ENCODE peak calls at places on chromosome 20, in nine cellular contexts. Z is HepG2, M is stomach, V is tibial nerve, I is HCT116, U is suprapubic skin, C is testis, D is Peyer's patch, T is A549. H is an unnamed sample.

GRCh38 chr20:22699396-22699795 is 115.0 kb upstream of the FOXA2 start:
- DNase-seq in V (no peak), D (no peak), U (no peak), T (no peak), I (no peak), M (no peak), Z (no peak), C (no peak), H (no peak)

GRCh38 chr20:58695895-58696375 is 3.3 kb downstream of the NPEPL1 start:
- DNase-seq in M (no peak), D (no peak), T (no peak), I (no peak), C (no peak), U (no peak), V (peak), Z (no peak), H (no peak)

GRCh38 chr20:63627129-63627699 is 313 bp upstream of the GMEB2 start:
- DNase-seq in T (peak), I (peak), D (peak), Z (peak), M (peak), C (peak), V (peak), U (peak), H (peak)

GRCh38 chr20:63128956-63129355 is 87.0 kb downstream of the YTHDF1 start:
- DNase-seq in V (no peak), M (no peak), C (no peak), Z (no peak), U (peak), T (no peak), D (peak), I (no peak), H (no peak)

GRCh38 chr20:41180599-41181333 is 43.4 kb downstream of the PLCG1 start:
- DNase-seq in V (peak), U (no peak), I (no peak), M (peak), T (no peak), D (no peak), Z (peak), C (peak), H (no peak)

GRCh38 chr20:63036266-63036665 is 29.5 kb upstream of the BHLHE23 start:
- DNase-seq in I (no peak), V (no peak), U (no peak), D (no peak), Z (no peak), C (no peak), M (no peak), T (no peak), H (no peak)

GRCh38 chr20:16007164-16007563 is 566.1 kb downstream of the KIF16B start:
- DNase-seq in T (no peak), Z (no peak), I (no peak), M (no peak), D (no peak), V (no peak), C (no peak), U (no peak), H (no peak)

GRCh38 chr20:59807909-59808728 is 125.3 kb downstream of the SYCP2 start:
- DNase-seq in T (no peak), C (peak), V (no peak), M (peak), Z (no peak), I (no peak), D (peak), U (peak), H (no peak)

GRCh38 chr20:24828992-24829648 is 119.9 kb upstream of the CST7 start:
- DNase-seq in C (no peak), T (no peak), Z (no peak), U (no peak), M (no peak), V (no peak), I (no peak), D (no peak), H (no peak)

GRCh38 chr20:52191132-52191435 is 495 bp downstream of the ZFP64 start:
- DNase-seq in D (no peak), I (no peak), U (no peak), M (no peak), C (peak), V (no peak), T (peak), Z (no peak), H (no peak)

GRCh38 chr20:4951299-4951698 is 50.0 kb downstream of the SLC23A2 start:
- DNase-seq in Z (no peak), C (peak), M (no peak), V (no peak), I (peak), D (no peak), U (no peak), T (peak), H (peak)

GRCh38 chr20:46599227-46599987 is 49.0 kb upstream of the OCSTAMP start:
- DNase-seq in T (no peak), Z (peak), U (no peak), C (no peak), V (no peak), I (no peak), M (no peak), D (no peak), H (no peak)

GRCh38 chr20:25280051-25280573 is 32.2 kb downstream of the PYGB start:
- DNase-seq in U (peak), Z (no peak), V (peak), D (peak), I (no peak), M (peak), C (peak), T (no peak), H (peak)

GRCh38 chr20:6311841-6312655 is 189.2 kb upstream of the FERMT1 start:
- DNase-seq in Z (no peak), D (no peak), V (no peak), M (no peak), U (no peak), T (no peak), I (no peak), C (no peak), H (no peak)

GRCh38 chr20:62928246-62928939 is 2.1 kb upstream of the DIDO1 start:
- DNase-seq in U (no peak), V (no peak), M (no peak), T (no peak), C (no peak), Z (no peak), I (no peak), D (no peak), H (no peak)

GRCh38 chr20:12113468-12114371 is 196.0 kb downstream of the BTBD3 start:
- DNase-seq in C (no peak), M (peak), T (no peak), U (no peak), Z (no peak), I (no peak), D (no peak), V (no peak), H (no peak)

GRCh38 chr20:4234128-4234527 is 218.8 kb upstream of the RNF24 start:
- DNase-seq in D (no peak), M (no peak), T (no peak), C (peak), U (no peak), I (no peak), V (no peak), Z (no peak), H (peak)

GRCh38 chr20:25514195-25514594 is 71.1 kb downstream of the NINL start:
- DNase-seq in D (no peak), U (no peak), C (no peak), M (no peak), T (no peak), V (no peak), I (no peak), Z (no peak), H (no peak)

GRCh38 chr20:59400666-59401065 is 100.3 kb downstream of the EDN3 start:
- DNase-seq in U (no peak), D (no peak), V (no peak), Z (no peak), M (no peak), I (no peak), T (no peak), C (no peak), H (no peak)

GRCh38 chr20:37868998-37869861 is 33.7 kb upstream of the VSTM2L start:
- DNase-seq in I (no peak), C (no peak), M (no peak), T (no peak), V (no peak), D (peak), U (no peak), Z (no peak), H (no peak)

GRCh38 chr20:45347297-45347935 is 808 bp downstream of the SDC4 start:
- DNase-seq in T (no peak), M (peak), D (no peak), V (no peak), Z (no peak), U (no peak), I (no peak), C (no peak), H (peak)

GRCh38 chr20:45347936-45348809 is at the start of gene SDC4:
- DNase-seq in T (peak), V (no peak), D (peak), M (peak), I (no peak), U (peak), Z (no peak), C (peak), H (peak)

GRCh38 chr20:45345104-45345936 is 2.9 kb downstream of the SDC4 start:
- DNase-seq in Z (no peak), U (no peak), V (no peak), M (peak), C (no peak), D (peak), T (no peak), I (no peak), H (no peak)

GRCh38 chr20:45346851-45347250 is 1.4 kb downstream of the SDC4 start:
- DNase-seq in T (no peak), V (no peak), C (no peak), M (no peak), U (no peak), Z (no peak), I (no peak), D (no peak), H (no peak)

DNA sequence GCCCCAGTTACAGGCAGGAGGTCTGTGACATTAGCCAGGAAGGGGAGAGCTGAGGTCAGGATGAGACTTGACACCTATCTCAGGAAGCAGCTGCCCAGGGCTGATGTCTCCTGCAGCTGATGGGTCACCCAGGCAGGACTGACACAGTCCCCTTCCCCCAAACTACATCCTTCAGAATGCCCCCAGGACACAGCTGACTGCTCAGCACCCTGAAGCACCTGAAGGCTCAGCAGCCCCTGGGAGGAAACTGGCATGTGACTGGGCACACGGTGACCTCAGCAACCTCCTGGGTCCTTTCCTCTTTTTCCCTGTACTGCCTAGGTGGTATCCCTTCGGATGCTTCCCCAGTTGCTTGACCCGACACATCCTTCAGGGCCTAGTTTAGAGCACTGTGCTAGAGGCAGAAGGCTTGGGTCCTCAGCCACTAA is 1.9 kb downstream of the SDC4 start:
- DNase-seq in U (no peak), V (no peak), I (no peak), D (no peak), M (no peak), C (no peak), T (no peak), Z (no peak), H (no peak)
- TF ChIP-seq POLR2A in U (no peak), V (no peak), I (no peak), D (no peak), M (no peak), C (no peak), T (no peak), Z (no peak), H (no peak)

DNA sequence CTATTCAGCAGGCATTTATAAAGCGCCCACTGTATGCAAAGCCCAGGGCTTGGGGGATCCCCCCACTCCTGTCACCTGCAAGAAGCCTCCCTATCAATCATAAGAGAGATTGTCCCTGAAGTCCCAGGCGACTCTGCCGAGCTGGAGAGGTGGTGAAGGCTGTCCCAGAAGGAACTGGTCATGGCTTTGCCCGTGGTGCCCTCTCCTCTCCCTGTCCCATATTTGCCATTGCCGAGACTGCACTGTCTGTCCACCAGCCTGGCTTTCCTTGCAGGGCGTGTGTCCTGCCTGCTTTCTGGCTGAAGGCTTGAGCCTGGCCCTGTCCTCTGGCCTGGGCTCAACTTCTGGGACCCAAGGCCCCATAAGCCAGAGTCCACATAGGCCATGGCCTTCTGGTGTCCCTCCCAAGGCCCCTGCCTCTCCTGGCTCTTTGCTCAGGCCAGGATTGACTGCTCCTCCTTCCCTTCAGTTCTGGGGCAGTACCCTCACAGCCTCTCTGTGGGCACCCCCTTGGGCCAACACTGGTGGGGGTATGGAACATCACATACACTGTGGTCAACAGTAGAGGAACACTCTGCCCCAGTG is 46.9 kb downstream of the CPXM1 start:
- DNase-seq in I (no peak), V (no peak), T (no peak), M (no peak), U (peak), Z (no peak), D (no peak), C (no peak), H (no peak)
- H3K4me3 ChIP-seq in I (no peak), V (no peak), T (no peak), M (no peak), U (no peak), Z (no peak), D (no peak), C (no peak), H (no peak)

GRCh38 chr20:17611290-17611539 is 41.3 kb downstream of the DSTN start:
- DNase-seq in T (no peak), U (no peak), I (no peak), V (no peak), C (no peak), Z (no peak), M (no peak), D (peak), H (no peak)

GRCh38 chr20:17612975-17613327 is 43.1 kb downstream of the DSTN start:
- DNase-seq in U (no peak), Z (no peak), C (no peak), M (no peak), I (no peak), D (peak), T (no peak), V (no peak), H (no peak)

GRCh38 chr20:17612287-17612974 is 42.6 kb downstream of the DSTN start:
- DNase-seq in T (no peak), C (no peak), D (peak), I (no peak), U (no peak), Z (peak), M (no peak), V (no peak), H (peak)

GRCh38 chr20:17610566-17611289 is 40.9 kb downstream of the DSTN start:
- DNase-seq in Z (no peak), T (no peak), C (no peak), U (no peak), M (peak), D (peak), V (no peak), I (no peak), H (no peak)

DNA sequence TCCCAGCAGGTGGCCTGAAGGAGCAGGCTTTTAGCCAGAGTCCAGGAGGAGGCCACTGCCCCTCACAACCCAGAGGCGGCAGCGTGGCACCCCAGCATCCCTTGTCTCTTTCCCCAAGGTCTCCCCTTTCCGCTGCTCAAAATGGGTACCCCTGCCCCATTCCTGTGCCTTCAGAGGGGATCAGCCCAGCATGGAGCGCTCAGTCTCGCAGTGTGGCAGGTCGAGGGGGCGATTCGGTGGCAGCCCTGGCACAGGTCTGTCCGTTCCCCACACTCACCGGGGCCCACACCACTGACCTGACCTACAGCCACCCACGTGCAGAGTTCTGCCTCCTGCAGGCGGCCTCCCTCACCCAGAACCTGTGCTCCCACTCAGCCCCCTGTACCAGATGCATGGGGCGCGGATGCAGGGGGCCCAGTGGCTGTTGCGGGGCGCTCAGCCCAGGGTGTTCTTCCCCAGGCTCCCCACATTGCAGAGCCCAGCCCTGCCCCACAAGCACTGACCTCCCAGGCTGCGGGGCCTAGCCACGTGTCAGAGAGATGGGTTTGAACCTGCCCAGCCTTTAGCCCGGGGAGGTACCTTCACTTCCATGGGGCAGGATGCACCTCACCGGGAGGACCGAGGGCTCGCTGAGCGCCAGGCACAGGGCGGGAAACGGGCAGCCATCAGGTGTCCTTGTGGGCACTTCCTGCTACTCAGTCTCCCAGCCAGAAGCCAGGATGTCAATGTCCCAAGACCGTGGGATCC is 41.8 kb downstream of the DSTN start:
- DNase-seq in D (peak), T (peak), M (peak), I (peak), U (no peak), Z (peak), V (no peak), C (no peak), H (no peak)
- TF ChIP-seq POLR2A in D (no peak), T (no peak), M (no peak), I (no peak), U (no peak), Z (no peak), V (no peak), C (no peak), H (no peak)

GRCh38 chr20:43513298-43514061 is 6.0 kb downstream of the L3MBTL1 start:
- DNase-seq in M (no peak), D (no peak), C (no peak), I (no peak), Z (no peak), T (no peak), V (no peak), U (no peak), H (no peak)
- H3K4me3 ChIP-seq in M (peak), D (peak), C (peak), I (peak), Z (peak), T (no peak), V (peak), U (peak), H (no peak)

DNA sequence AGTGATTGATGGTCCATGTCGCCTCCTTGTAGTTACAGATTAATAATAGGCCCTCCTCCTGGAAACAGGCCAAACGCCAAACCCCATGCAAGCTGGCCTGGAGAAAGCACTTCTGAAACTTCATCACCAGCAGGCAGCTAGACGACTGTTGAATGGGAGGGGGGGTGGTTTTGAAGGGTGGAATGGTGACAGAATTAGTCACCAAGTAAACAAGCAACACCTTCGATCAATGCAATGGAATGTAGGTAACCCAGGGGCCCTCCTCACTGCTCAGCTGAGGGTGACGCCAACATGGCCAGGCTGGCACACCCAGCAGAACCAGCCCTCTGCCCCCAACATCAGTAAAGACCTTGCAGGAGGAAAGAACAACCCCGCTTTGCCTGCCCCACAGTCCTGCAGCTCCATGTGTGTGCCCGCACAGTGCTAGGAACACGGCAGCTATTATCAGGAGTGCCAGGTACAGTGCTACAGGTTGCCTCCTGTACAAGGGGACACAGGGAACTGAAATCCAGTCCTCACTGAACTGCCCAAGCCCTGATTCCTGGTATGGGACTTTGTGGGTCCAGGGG is 2.7 kb downstream of the BCAS1 start:
- DNase-seq in Z (peak), V (no peak), D (peak), C (no peak), U (no peak), I (peak), T (peak), M (peak), H (no peak)
- TF ChIP-seq POLR2A in Z (peak), V (no peak), D (no peak), C (no peak), U (no peak), I (no peak), T (no peak), M (no peak), H (no peak)

GRCh38 chr20:33882018-33882417 is 70.9 kb downstream of the CHMP4B start:
- DNase-seq in Z (no peak), T (no peak), I (no peak), M (no peak), C (no peak), V (no peak), U (no peak), D (no peak), H (no peak)
- H3K4me3 ChIP-seq in Z (no peak), T (no peak), I (no peak), M (no peak), C (no peak), V (no peak), U (no peak), D (no peak), H (no peak)

DNA sequence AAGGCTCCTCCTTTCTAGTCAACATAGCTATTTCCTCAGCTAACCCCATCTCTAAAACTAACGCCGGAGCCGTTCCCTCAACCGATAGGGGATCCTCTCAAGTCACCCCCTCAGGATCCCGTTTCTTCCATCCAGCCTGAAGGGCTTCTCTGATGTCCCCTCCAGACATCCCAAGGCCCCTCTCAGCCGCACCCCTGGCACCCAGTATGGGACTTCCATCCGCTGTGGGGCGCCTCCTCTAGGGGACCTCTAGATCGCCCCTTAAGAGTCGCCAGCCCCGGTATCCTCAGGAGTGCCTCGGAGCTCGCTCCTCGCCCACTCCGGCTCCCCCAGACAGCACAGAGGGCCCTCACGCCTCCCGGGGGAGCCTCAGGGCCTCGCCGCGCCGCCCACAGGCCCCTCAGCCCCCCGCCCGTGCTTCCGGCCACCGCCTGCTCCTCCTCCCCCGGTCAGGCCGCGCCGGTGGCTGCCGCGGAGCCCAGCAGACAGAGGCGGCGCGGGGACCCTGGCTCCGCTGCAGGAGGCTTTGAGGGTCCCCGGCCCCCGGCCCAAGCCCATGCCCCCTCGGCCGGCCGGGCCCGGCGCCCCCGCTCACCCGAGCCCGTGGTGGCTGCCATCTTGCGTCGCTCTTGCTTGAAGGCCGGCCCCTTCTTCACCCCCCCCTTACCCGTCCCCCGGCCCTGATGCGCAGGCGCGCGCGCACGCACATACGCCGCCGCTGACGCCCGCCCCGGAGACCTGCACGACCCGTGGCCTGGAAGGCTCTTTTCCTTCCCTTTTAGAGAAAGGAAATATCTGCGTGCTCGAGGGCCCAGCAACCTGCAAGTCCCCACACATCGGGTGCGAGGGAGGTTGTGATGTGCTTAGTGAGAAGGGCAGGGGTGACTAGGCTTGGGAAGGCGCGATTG is at the start of gene UBE2V1:
- DNase-seq in V (peak), U (peak), T (peak), C (peak), D (peak), I (peak), M (peak), Z (peak), H (peak)
- TF ChIP-seq POLR2A in V (peak), U (peak), T (peak), C (peak), D (peak), I (peak), M (no peak), Z (peak), H (peak)

GRCh38 chr20:13708234-13708633 is 69.5 kb upstream of the TASP1 start:
- DNase-seq in U (no peak), T (no peak), I (no peak), V (no peak), M (no peak), D (no peak), C (no peak), Z (no peak), H (no peak)
- H3K4me3 ChIP-seq in U (no peak), T (no peak), I (no peak), V (no peak), M (no peak), D (no peak), C (no peak), Z (no peak), H (no peak)